ENCODE peak calls at places on chromosomes 11 and 22, in seven cellular contexts. F, O, R, P, Y, E and L are unnamed samples.

GRCh38 chr11:1302461-1303073 is 6.9 kb downstream of the TOLLIP start:
- DNase-seq in F (peak), O (peak), R (no peak), P (no peak), Y (no peak), E (no peak), L (no peak)

GRCh38 chr11:76588455-76589325 is 81.9 kb downstream of the LRRC32 start:
- DNase-seq in F (peak), O (no peak), R (no peak), P (peak), Y (no peak), E (peak), L (no peak)

GRCh38 chr22:22392131-22392530 is 116.4 kb downstream of the ZNF280B start:
- DNase-seq in F (no peak), O (no peak), R (no peak), P (no peak), Y (no peak), E (no peak), L (no peak)

GRCh38 chr11:72787262-72788104 is 6.4 kb downstream of the STARD10 start:
- DNase-seq in F (no peak), O (peak), R (no peak), P (peak), Y (no peak), E (peak), L (peak)

GRCh38 chr22:26744892-26745808 is 87.8 kb downstream of the MIAT start:
- DNase-seq in F (no peak), O (no peak), R (no peak), P (no peak), Y (no peak), E (no peak), L (no peak)

GRCh38 chr22:47209077-47209514 is 446.6 kb downstream of the TBC1D22A start:
- DNase-seq in F (peak), O (no peak), R (no peak), P (no peak), Y (no peak), E (no peak), L (no peak)

GRCh38 chr22:41367680-41368542 is 13.8 kb upstream of the TEF start:
- DNase-seq in F (no peak), O (no peak), R (peak), P (no peak), Y (no peak), E (no peak), L (no peak)

GRCh38 chr11:3803726-3804510 is 4.4 kb upstream of the PGAP2 start:
- DNase-seq in F (no peak), O (no peak), R (no peak), P (no peak), Y (peak), E (no peak), L (no peak)

GRCh38 chr22:49783036-49783746 is 44.5 kb downstream of the BRD1 start:
- DNase-seq in F (no peak), O (no peak), R (no peak), P (no peak), Y (no peak), E (no peak), L (no peak)

GRCh38 chr11:35323076-35323868 is 96.1 kb downstream of the SLC1A2 start:
- DNase-seq in F (no peak), O (no peak), R (no peak), P (no peak), Y (no peak), E (no peak), L (no peak)

GRCh38 chr22:23243006-23243573 is 62.8 kb downstream of the BCR start:
- DNase-seq in F (peak), O (no peak), R (no peak), P (peak), Y (no peak), E (no peak), L (no peak)

GRCh38 chr11:117414724-117415123 is 87.1 kb downstream of the CEP164 start:
- DNase-seq in F (no peak), O (no peak), R (no peak), P (no peak), Y (no peak), E (no peak), L (no peak)

GRCh38 chr22:37197451-37198289 is 9.6 kb upstream of the C1QTNF6 start:
- DNase-seq in F (peak), O (peak), R (peak), P (no peak), Y (no peak), E (no peak), L (no peak)

GRCh38 chr22:27181537-27181936 is 524.1 kb downstream of the MIAT start:
- DNase-seq in F (no peak), O (no peak), R (no peak), P (no peak), Y (no peak), E (no peak), L (no peak)

GRCh38 chr11:84140386-84141169 is 854.4 kb upstream of the CCDC90B start:
- DNase-seq in F (no peak), O (no peak), R (no peak), P (no peak), Y (no peak), E (no peak), L (no peak)

GRCh38 chr11:821513-822371 is 3.0 kb downstream of the PNPLA2 start:
- DNase-seq in F (no peak), O (no peak), R (no peak), P (no peak), Y (no peak), E (no peak), L (no peak)

GRCh38 chr11:118212131-118212725 is 12.6 kb downstream of the JAML start:
- DNase-seq in F (no peak), O (no peak), R (no peak), P (no peak), Y (no peak), E (no peak), L (no peak)

GRCh38 chr11:1572200-1573076 is at the start of gene DUSP8:
- DNase-seq in F (peak), O (peak), R (peak), P (peak), Y (peak), E (peak), L (no peak)

GRCh38 chr22:27192135-27192900 is 534.9 kb downstream of the MIAT start:
- DNase-seq in F (no peak), O (no peak), R (no peak), P (no peak), Y (no peak), E (no peak), L (no peak)

GRCh38 chr11:73463359-73463758 is 87.2 kb downstream of the RELT start:
- DNase-seq in F (no peak), O (no peak), R (peak), P (no peak), Y (peak), E (no peak), L (no peak)

GRCh38 chr11:125091877-125092664 is 19.4 kb downstream of the TMEM218 start:
- DNase-seq in F (no peak), O (no peak), R (no peak), P (no peak), Y (no peak), E (no peak), L (no peak)